ENCODE peak calls at places on chromosomes 7 and 10, in eight cellular contexts. R is left lobe of liver; X is M059J; J is naive thymus-derived CD8-positive, alpha-beta T cell; G is MCF 10A; Q is ecto neural progenitor cell; M is ELF-1; P is kidney glomerular epithelial cell. S is an unnamed sample.

GRCh38 chr7:145774777-145775176 is 341.8 kb upstream of the CNTNAP2 start:
- DNase-seq in R (no peak), X (no peak), J (no peak), G (no peak), Q (no peak), M (no peak), P (no peak), S (no peak)

GRCh38 chr10:26573674-26574073 is 123.8 kb upstream of the PDSS1 start:
- DNase-seq in R (no peak), X (peak), J (no peak), G (peak), Q (no peak), M (no peak), P (peak), S (no peak)

GRCh38 chr10:118551535-118552100 is 43.8 kb downstream of the PRLHR start:
- DNase-seq in R (no peak), X (no peak), J (no peak), G (no peak), Q (no peak), M (no peak), P (no peak), S (no peak)

GRCh38 chr7:33841658-33842057 is 63.7 kb upstream of the BMPER start:
- DNase-seq in R (no peak), X (peak), J (no peak), G (peak), Q (no peak), M (no peak), P (peak), S (peak)

GRCh38 chr10:72088879-72089585 is 681 bp upstream of the SPOCK2 start:
- DNase-seq in R (no peak), X (no peak), J (peak), G (no peak), Q (no peak), M (no peak), P (no peak), S (no peak)

GRCh38 chr10:18246967-18247366 is 106.7 kb downstream of the CACNB2 start:
- DNase-seq in R (no peak), X (no peak), J (no peak), G (no peak), Q (no peak), M (no peak), P (no peak), S (no peak)

GRCh38 chr10:49252313-49253034 is 46.5 kb upstream of the C10orf71 start:
- DNase-seq in R (no peak), X (no peak), J (no peak), G (no peak), Q (no peak), M (no peak), P (no peak), S (peak)

GRCh38 chr10:112585960-112586359 is 138.9 kb downstream of the VTI1A start:
- DNase-seq in R (no peak), X (no peak), J (no peak), G (no peak), Q (no peak), M (no peak), P (no peak), S (no peak)

GRCh38 chr10:123270221-123270620 is 116.0 kb downstream of the BUB3 start:
- DNase-seq in R (no peak), X (peak), J (no peak), G (peak), Q (no peak), M (no peak), P (peak), S (peak)

GRCh38 chr10:129583831-129584230 is 116.8 kb downstream of the MGMT start:
- DNase-seq in R (no peak), X (no peak), J (no peak), G (no peak), Q (no peak), M (no peak), P (no peak), S (no peak)

GRCh38 chr7:130491841-130492518 is at the start of gene MEST:
- DNase-seq in R (no peak), X (peak), J (peak), G (no peak), Q (peak), M (peak), P (no peak), S (no peak)

GRCh38 chr10:53836638-53837037 is 964.4 kb downstream of the PCDH15 start:
- DNase-seq in R (no peak), X (no peak), J (no peak), G (peak), Q (no peak), M (no peak), P (no peak), S (peak)

GRCh38 chr7:21912305-21912704 is 33.4 kb downstream of the CDCA7L start:
- DNase-seq in R (no peak), X (no peak), J (no peak), G (no peak), Q (no peak), M (no peak), P (no peak), S (no peak)

GRCh38 chr10:43220971-43221418 is 45.9 kb downstream of the RASGEF1A start:
- DNase-seq in R (no peak), X (no peak), J (no peak), G (no peak), Q (no peak), M (no peak), P (no peak), S (no peak)

GRCh38 chr7:1514407-1514806 is 10.2 kb upstream of the INTS1 start:
- DNase-seq in R (no peak), X (no peak), J (no peak), G (no peak), Q (no peak), M (no peak), P (no peak), S (no peak)

GRCh38 chr7:44460325-44460724 is 30.1 kb downstream of the NUDCD3 start:
- DNase-seq in R (no peak), X (peak), J (peak), G (no peak), Q (no peak), M (no peak), P (no peak), S (no peak)

GRCh38 chr10:12638103-12638502 is 288.8 kb downstream of the CAMK1D start:
- DNase-seq in R (no peak), X (no peak), J (no peak), G (no peak), Q (no peak), M (peak), P (no peak), S (no peak)

GRCh38 chr10:100982916-100983830 is 4.1 kb downstream of the MRPL43 start:
- DNase-seq in R (no peak), X (no peak), J (no peak), G (no peak), Q (peak), M (no peak), P (no peak), S (no peak)

S was measured in PC-3.